ENCODE peak calls at places on chromosomes 11 and 22, in eight cellular contexts. Y is sigmoid colon, D is tibial nerve, C is transverse colon, B is astrocyte of the cerebellum, K is HFF-Myc, H is AG10803, I is keratinocyte. W is an unnamed sample.

GRCh38 chr22:23147632-23148387 is 2.5 kb downstream of the RAB36 start:
- DNase-seq in Y (no peak), D (no peak), C (no peak), B (no peak), K (no peak), H (peak), I (no peak), W (peak)

GRCh38 chr11:69155302-69156198 is at the start of gene SMIM38:
- DNase-seq in Y (no peak), D (no peak), C (no peak), B (no peak), K (no peak), H (no peak), I (no peak), W (no peak)

GRCh38 chr11:90639687-90640086 is 416.8 kb upstream of the CHORDC1 start:
- DNase-seq in Y (no peak), D (no peak), C (no peak), B (peak), K (no peak), H (no peak), I (no peak), W (peak)

GRCh38 chr11:56700919-56701485 is 2.1 kb downstream of the OR9G1 start:
- DNase-seq in Y (no peak), D (no peak), C (no peak), B (no peak), K (no peak), H (no peak), I (no peak), W (no peak)

GRCh38 chr11:65912840-65913239 is 6.0 kb downstream of the C11orf68 start:
- DNase-seq in Y (no peak), D (no peak), C (no peak), B (no peak), K (no peak), H (peak), I (no peak), W (peak)

GRCh38 chr11:32312206-32312817 is 123.0 kb downstream of the WT1 start:
- DNase-seq in Y (no peak), D (no peak), C (no peak), B (no peak), K (no peak), H (no peak), I (no peak), W (peak)

GRCh38 chr22:37032535-37033460 is 13.3 kb downstream of the MPST start:
- DNase-seq in Y (no peak), D (no peak), C (peak), B (no peak), K (no peak), H (peak), I (peak), W (peak)

GRCh38 chr11:84142411-84142810 is 856.2 kb upstream of the CCDC90B start:
- DNase-seq in Y (no peak), D (no peak), C (no peak), B (no peak), K (no peak), H (no peak), I (no peak), W (no peak)

GRCh38 chr11:66190776-66191175 is 77.7 kb upstream of the RAB1B start:
- DNase-seq in Y (no peak), D (no peak), C (peak), B (no peak), K (no peak), H (no peak), I (no peak), W (no peak)

GRCh38 chr22:19567383-19568009 is 43.3 kb upstream of the CLDN5 start:
- DNase-seq in Y (no peak), D (no peak), C (no peak), B (no peak), K (no peak), H (no peak), I (no peak), W (no peak)

GRCh38 chr22:41481131-41481830 is 12.4 kb downstream of the ACO2 start:
- DNase-seq in Y (no peak), D (no peak), C (no peak), B (no peak), K (no peak), H (peak), I (no peak), W (no peak)

GRCh38 chr11:108432783-108433182 is 34.5 kb downstream of the C11orf65 start:
- DNase-seq in Y (no peak), D (no peak), C (no peak), B (peak), K (no peak), H (peak), I (no peak), W (no peak)

GRCh38 chr11:78414321-78415051 is 3.1 kb downstream of the GAB2 start:
- DNase-seq in Y (no peak), D (no peak), C (no peak), B (no peak), K (no peak), H (no peak), I (no peak), W (peak)

GRCh38 chr11:78417175-78417887 is at the start of gene GAB2:
- DNase-seq in Y (no peak), D (no peak), C (peak), B (no peak), K (no peak), H (no peak), I (no peak), W (peak)

GRCh38 chr11:78416285-78417174 is 1.1 kb downstream of the GAB2 start:
- DNase-seq in Y (peak), D (peak), C (peak), B (peak), K (no peak), H (peak), I (no peak), W (peak)

GRCh38 chr11:78417888-78418583 is 416 bp upstream of the GAB2 start:
- DNase-seq in Y (peak), D (peak), C (peak), B (no peak), K (no peak), H (peak), I (no peak), W (peak)

GRCh38 chr11:78415338-78415737 is 2.3 kb downstream of the GAB2 start:
- DNase-seq in Y (no peak), D (no peak), C (no peak), B (no peak), K (no peak), H (no peak), I (no peak), W (no peak)
- H3K4me3 ChIP-seq in Y (no peak), D (no peak), C (no peak), B (no peak), K (no peak), H (no peak), I (no peak), W (no peak)

GRCh38 chr22:49405590-49405989 is 422.1 kb downstream of the BRD1 start:
- DNase-seq in Y (peak), D (no peak), C (no peak), B (no peak), K (no peak), H (no peak), I (no peak), W (no peak)

GRCh38 chr22:49402169-49402568 is 425.5 kb downstream of the BRD1 start:
- DNase-seq in Y (peak), D (no peak), C (no peak), B (no peak), K (no peak), H (no peak), I (no peak), W (no peak)

GRCh38 chr22:49404576-49405199 is 423.0 kb downstream of the BRD1 start:
- DNase-seq in Y (peak), D (no peak), C (no peak), B (no peak), K (no peak), H (no peak), I (no peak), W (no peak)

GRCh38 chr22:49403102-49403501 is 424.6 kb downstream of the BRD1 start:
- DNase-seq in Y (peak), D (no peak), C (no peak), B (no peak), K (no peak), H (no peak), I (no peak), W (no peak)

DNA sequence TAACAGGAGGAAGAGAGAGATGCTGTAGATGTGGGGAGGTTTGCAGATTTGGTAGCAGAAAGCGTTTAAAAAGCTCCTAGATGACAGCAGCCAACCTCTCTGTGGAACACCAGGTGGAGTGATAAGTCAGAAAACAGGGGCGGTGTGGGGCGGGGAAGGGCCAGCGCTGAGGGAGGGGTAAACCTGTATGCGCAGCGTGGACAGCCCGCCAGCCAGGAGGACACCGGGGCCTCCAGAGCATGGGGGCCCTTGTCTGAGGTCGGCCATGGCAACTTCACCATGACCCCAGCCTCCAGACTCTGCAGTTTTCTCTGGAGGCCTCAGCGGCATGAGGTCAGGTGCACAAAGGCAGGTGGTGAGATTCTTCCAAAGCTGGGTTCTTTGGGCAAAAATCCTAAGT is 423.7 kb downstream of the BRD1 start:
- DNase-seq in Y (peak), D (no peak), C (no peak), B (no peak), K (no peak), H (no peak), I (no peak), W (no peak)
- TF ChIP-seq CTCF in Y (no peak), D (no peak), C (no peak), B (no peak), K (no peak), H (no peak), I (no peak), W (no peak)

DNA sequence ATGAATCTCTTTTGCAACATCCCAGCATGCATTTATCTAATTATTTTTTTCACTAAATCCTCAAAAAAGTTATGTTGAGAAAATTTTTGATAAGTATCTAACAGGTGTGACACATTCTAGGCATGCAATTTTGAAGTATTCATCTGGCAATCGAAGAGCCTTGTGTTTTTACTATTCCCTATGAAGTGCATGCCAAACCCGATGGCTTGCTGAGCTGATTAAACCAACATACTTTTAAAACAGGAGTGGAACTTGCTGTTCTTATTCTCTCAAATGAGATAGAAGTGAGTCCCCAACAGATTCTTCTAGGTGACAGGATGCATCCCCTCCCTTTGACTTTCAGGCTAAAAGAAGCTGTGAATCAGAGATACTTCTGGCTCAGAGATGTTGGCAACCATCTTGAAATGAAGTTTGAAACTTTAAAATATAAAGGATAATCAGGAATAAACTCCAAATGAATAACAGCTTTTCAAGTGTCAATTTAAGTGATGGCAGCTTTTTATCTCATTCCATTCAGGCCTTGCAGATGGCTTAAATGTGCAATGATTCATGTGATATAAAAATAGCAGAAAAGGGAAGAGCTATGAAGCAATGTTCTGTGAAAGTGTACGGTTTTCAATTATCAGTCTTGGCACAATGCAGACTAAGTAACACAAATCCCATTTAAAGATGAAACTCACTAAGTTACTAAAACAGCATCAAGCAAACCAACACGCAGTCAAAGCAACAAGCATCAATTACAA is 67.7 kb downstream of the APOL5 start:
- DNase-seq in Y (no peak), D (no peak), C (no peak), B (no peak), K (no peak), H (peak), I (no peak), W (peak)
- H3K4me3 ChIP-seq in Y (no peak), D (no peak), C (no peak), B (no peak), K (no peak), H (no peak), I (no peak), W (no peak)

GRCh38 chr11:79198203-79198897 is 242.5 kb downstream of the TENM4 start:
- DNase-seq in Y (no peak), D (no peak), C (no peak), B (no peak), K (no peak), H (no peak), I (no peak), W (no peak)

GRCh38 chr11:79196950-79197349 is 243.9 kb downstream of the TENM4 start:
- DNase-seq in Y (no peak), D (no peak), C (no peak), B (no peak), K (no peak), H (no peak), I (no peak), W (peak)

GRCh38 chr11:79193663-79194062 is 247.2 kb downstream of the TENM4 start:
- DNase-seq in Y (no peak), D (no peak), C (no peak), B (no peak), K (no peak), H (no peak), I (no peak), W (no peak)

GRCh38 chr11:79192836-79193235 is 248.0 kb downstream of the TENM4 start:
- DNase-seq in Y (no peak), D (no peak), C (no peak), B (no peak), K (no peak), H (no peak), I (no peak), W (no peak)

DNA sequence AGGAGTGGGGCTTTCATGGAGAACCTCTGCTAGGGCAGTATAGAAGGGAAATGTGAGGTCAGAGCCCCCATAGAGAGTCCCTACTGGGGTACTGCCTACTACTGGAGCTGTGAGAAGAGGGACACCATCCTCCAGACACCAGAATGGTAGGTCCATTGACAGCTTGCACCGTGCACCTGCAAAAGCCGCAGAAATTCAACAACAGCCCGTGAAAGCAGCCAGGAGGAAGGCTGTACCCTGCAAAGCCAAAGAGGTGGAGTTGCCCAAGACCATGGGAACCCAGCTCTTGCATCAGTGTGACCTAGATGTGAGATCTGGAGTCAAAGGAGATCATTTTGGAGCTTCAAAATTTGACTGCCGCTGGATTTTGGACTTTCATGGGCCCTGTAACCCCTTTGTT is 245.6 kb downstream of the TENM4 start:
- DNase-seq in Y (no peak), D (no peak), C (no peak), B (no peak), K (no peak), H (no peak), I (no peak), W (no peak)
- TF ChIP-seq CTCF in Y (no peak), D (no peak), C (no peak), B (no peak), K (no peak), H (no peak), I (no peak), W (no peak)

DNA sequence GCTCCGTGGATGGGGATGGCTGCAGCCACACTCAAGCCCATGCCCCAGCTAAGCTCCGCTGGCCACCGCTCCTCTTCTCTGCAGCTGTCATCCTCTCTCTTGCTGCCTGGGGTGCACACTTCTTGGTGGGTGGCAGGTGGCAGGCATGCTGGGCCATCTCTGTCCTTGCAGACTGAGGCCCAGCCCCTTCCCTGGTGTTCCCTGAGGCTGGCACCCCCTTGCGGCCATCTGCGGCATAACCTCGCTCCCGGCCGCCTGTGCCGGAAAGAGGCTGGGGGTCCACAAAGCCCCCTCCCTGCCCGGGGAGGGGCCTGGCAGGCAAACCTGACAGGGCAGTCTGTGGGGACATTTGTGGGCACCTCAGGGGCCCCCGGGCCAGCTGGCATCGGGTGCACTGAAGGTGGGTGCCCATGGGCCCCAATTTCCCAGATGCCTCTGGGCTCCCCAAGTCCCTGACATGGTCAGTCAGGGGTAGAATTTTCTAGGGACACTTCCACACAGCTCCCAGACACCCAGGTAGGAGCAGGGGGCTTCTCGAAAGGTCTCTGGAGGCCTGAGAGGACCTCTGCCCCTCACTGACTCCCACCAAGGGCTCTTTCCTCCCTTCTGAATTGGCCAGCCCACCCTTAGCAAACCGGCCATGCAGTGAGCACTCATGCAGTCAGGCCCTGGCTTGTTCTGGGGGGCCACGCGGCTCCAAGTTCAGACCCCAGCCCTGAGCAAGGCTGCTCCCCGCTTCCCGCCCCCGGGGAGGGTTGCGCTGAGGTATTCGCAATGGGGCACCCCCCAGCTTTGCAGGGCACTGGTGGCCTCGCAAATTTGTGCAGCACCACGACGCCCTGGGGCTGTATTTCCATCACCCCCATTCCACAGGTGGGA is 23.5 kb upstream of the TH start:
- DNase-seq in Y (no peak), D (no peak), C (peak), B (no peak), K (no peak), H (peak), I (no peak), W (peak)
- H3K4me3 ChIP-seq in Y (no peak), D (no peak), C (no peak), B (no peak), K (no peak), H (no peak), I (no peak), W (no peak)

GRCh38 chr11:59899532-59899931 is 20.9 kb downstream of the OOSP3 start:
- DNase-seq in Y (no peak), D (no peak), C (no peak), B (no peak), K (no peak), H (no peak), I (no peak), W (no peak)
- TF ChIP-seq CTCF in Y (no peak), D (no peak), C (no peak), B (no peak), K (no peak), H (no peak), I (no peak), W (no peak)

DNA sequence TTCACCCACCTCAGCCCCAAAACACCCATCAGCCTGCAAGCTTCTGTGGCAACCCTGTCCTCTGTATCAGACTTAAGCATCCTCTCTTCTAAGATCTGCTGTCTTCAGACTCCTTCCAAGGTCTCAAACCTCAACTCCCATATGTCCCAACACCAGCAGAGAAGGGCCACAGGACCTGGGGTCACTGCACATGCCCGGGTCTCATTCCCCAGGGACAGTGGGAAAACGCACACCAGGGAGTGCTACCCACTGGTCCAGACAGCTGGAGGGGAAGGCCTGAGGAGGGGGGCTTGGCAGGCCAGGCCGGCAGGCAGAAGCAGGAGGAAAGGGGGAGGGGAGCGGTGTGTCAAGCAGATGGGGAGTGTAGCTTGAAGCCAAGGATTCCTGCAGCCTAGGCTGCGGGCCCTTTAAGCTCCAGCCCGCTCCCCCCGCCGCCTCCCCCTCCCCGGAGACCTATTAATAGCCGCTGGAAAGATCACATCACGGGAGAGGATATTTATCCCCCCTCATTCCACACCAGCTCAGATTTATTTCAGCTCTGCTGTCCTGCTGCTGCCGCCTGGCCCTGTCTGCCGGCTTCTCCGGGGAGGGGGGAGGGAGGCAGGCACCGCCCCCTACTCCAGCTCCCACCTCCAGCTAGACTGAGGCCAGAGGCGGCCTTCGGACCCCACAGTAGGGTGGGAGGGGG is 16.7 kb downstream of the BCL9L start:
- DNase-seq in Y (peak), D (peak), C (peak), B (peak), K (peak), H (peak), I (no peak), W (peak)
- H3K4me3 ChIP-seq in Y (peak), D (peak), C (peak), B (peak), K (peak), H (peak), I (peak), W (peak)

GRCh38 chr11:73597956-73598718 is at the start of gene FAM168A:
- DNase-seq in Y (peak), D (peak), C (peak), B (peak), K (peak), H (peak), I (peak), W (peak)
- TF ChIP-seq CTCF in Y (peak), D (peak), C (peak), B (no peak), K (no peak), H (no peak), I (no peak), W (peak)

GRCh38 chr22:50201191-50202129 is 649 bp downstream of the SELENOO start:
- DNase-seq in Y (no peak), D (no peak), C (no peak), B (no peak), K (no peak), H (peak), I (no peak), W (peak)

GRCh38 chr22:50198624-50199017 is 2.2 kb upstream of the SELENOO start:
- DNase-seq in Y (no peak), D (no peak), C (no peak), B (no peak), K (no peak), H (no peak), I (no peak), W (no peak)

GRCh38 chr22:50200333-50201190 is at the start of gene SELENOO:
- DNase-seq in Y (peak), D (peak), C (peak), B (peak), K (peak), H (peak), I (peak), W (peak)

GRCh38 chr22:50199251-50199721 is 1.5 kb upstream of the SELENOO start:
- DNase-seq in Y (no peak), D (no peak), C (no peak), B (no peak), K (no peak), H (no peak), I (no peak), W (no peak)

GRCh38 chr22:50199836-50200332 is 927 bp upstream of the SELENOO start:
- DNase-seq in Y (no peak), D (no peak), C (no peak), B (no peak), K (no peak), H (no peak), I (no peak), W (no peak)
- H3K4me3 ChIP-seq in Y (peak), D (peak), C (peak), B (peak), K (peak), H (peak), I (peak), W (peak)

W was measured in epithelial cell of esophagus.